ENCODE peak calls at places on chromosomes 13 and 19, in nine cellular contexts. B is colonic mucosa; U is left ventricle myocardium inferior; P is A673; L is GM23338; Y is cardiac muscle cell; H is gastrocnemius medialis; A is CD8-positive, alpha-beta memory T cell; T is A549. N is an unnamed sample.

GRCh38 chr19:40609561-40610395 is 8.6 kb downstream of the LTBP4 start:
- DNase-seq in L (peak; percentile 95), A (peak; percentile 81), B (peak; percentile 98), H (peak; percentile 80), T (peak; percentile 98), Y (peak; percentile 89), U (peak; percentile 90), P (peak; percentile 82), N (peak; percentile 94)

GRCh38 chr19:56314018-56314583 is 538 bp downstream of the ZSCAN5A start:
- DNase-seq in P (peak; percentile 7), B (no peak), A (peak; percentile 3), T (peak; percentile 28), H (peak; percentile 15), U (no peak), L (peak; percentile 63), Y (no peak), N (no peak)

GRCh38 chr19:47523473-47523872 is 8.6 kb upstream of the NAPA start:
- DNase-seq in P (no peak), L (no peak), A (no peak), U (no peak), Y (no peak), T (no peak), H (no peak), B (peak; percentile 57), N (peak; percentile 33)

GRCh38 chr19:50762554-50762953 is 7.7 kb upstream of the GPR32 start:
- DNase-seq in U (no peak), H (no peak), L (no peak), Y (no peak), A (no peak), P (no peak), B (no peak), T (no peak), N (no peak)

GRCh38 chr13:41960700-41961697 is at the start of gene VWA8:
- DNase-seq in T (peak; percentile 55), B (peak; percentile 81), P (peak; percentile 90), L (peak; percentile 94), Y (peak; percentile 82), U (peak; percentile 85), A (peak; percentile 68), H (peak; percentile 82), N (peak; percentile 85)

GRCh38 chr13:83312194-83312593 is 570.1 kb downstream of the SLITRK1 start:
- DNase-seq in A (no peak), L (no peak), Y (no peak), B (no peak), H (no peak), T (no peak), U (no peak), P (no peak), N (no peak)

GRCh38 chr13:44915962-44916361 is 73.3 kb downstream of the NUFIP1 start:
- DNase-seq in H (no peak), P (no peak), L (no peak), A (no peak), B (peak; percentile 15), U (no peak), Y (no peak), T (no peak), N (no peak)

GRCh38 chr13:30142502-30143211 is 164.7 kb downstream of the KATNAL1 start:
- DNase-seq in L (peak; percentile 28), H (peak; percentile 44), U (no peak), T (peak; percentile 22), P (peak; percentile 74), B (no peak), Y (no peak), A (no peak), N (no peak)

GRCh38 chr19:35076657-35077056 is 35.1 kb downstream of the HPN start:
- DNase-seq in U (no peak), T (no peak), B (no peak), P (no peak), A (no peak), L (no peak), Y (no peak), H (no peak), N (no peak)

GRCh38 chr13:61410266-61410665 is 5.4 kb downstream of the PCDH20 start:
- DNase-seq in P (no peak), L (no peak), U (no peak), Y (no peak), A (no peak), B (no peak), H (no peak), T (no peak), N (no peak)

GRCh38 chr13:74290324-74290773 is 156.1 kb upstream of the KLF12 start:
- DNase-seq in H (peak; percentile 29), U (no peak), L (peak; percentile 93), P (peak; percentile 57), A (no peak), Y (peak; percentile 87), B (no peak), T (no peak), N (no peak)

GRCh38 chr19:38033658-38034150 is 126.7 kb downstream of the SIPA1L3 start:
- DNase-seq in Y (no peak), H (no peak), B (no peak), T (no peak), A (no peak), U (no peak), P (no peak), L (peak; percentile 89), N (no peak)

GRCh38 chr13:113879017-113879416 is 15.1 kb upstream of the GAS6 start:
- DNase-seq in U (no peak), A (no peak), H (no peak), Y (no peak), T (no peak), L (no peak), B (no peak), P (no peak), N (no peak)

GRCh38 chr13:65834897-65835296 is 1395.2 kb downstream of the PCDH9 start:
- DNase-seq in A (no peak), L (no peak), T (no peak), B (no peak), Y (no peak), H (no peak), P (no peak), U (no peak), N (no peak)

GRCh38 chr19:38785187-38785699 is 3.8 kb upstream of the LGALS7B start:
- DNase-seq in Y (no peak), T (no peak), P (no peak), A (no peak), H (no peak), B (no peak), L (no peak), U (no peak), N (no peak)

DNA sequence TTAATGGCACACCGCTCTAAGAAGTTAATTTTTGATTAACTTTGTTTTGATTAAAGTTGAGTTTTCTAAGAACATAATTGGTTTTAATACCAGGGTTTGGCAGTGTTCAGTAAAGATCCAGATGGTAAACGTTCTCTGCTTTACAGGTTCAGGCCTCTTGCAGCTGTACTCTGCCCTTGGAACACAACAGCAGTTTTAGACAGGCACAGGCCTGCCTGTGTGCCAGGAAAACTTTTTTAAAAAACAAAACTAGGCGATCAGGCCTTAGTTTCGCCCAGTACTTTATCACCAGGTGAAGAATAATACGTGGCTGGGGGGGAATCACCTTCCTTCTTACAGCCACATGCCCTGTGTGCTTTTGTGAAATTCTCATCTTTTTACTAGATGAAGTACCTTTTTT is 38.0 kb upstream of the TEX29 start:
- DNase-seq in L (no peak), P (no peak), T (no peak), U (no peak), Y (no peak), H (no peak), B (no peak), A (no peak), N (no peak)
- H3K4me3 ChIP-seq in L (no peak overlapping the region), P (no peak overlapping the region), T (no peak overlapping the region), U (no peak overlapping the region), Y (no peak overlapping the region), H (no peak overlapping the region), B (no peak overlapping the region), A (no peak overlapping the region), N (no peak overlapping the region)

GRCh38 chr13:77343841-77344240 is 16.9 kb upstream of the MYCBP2 start:
- DNase-seq in A (no peak), P (no peak), B (no peak), Y (no peak), L (no peak), U (no peak), T (no peak), H (no peak), N (no peak)

GRCh38 chr13:77338961-77339401 is 12.1 kb upstream of the MYCBP2 start:
- DNase-seq in T (no peak), U (no peak), L (no peak), P (no peak), A (no peak), B (no peak), H (no peak), Y (no peak), N (no peak)

GRCh38 chr13:77337159-77337558 is 10.3 kb upstream of the MYCBP2 start:
- DNase-seq in T (no peak), A (no peak), L (no peak), H (no peak), P (no peak), B (no peak), U (no peak), Y (no peak), N (no peak)

GRCh38 chr13:77338329-77338728 is 11.4 kb upstream of the MYCBP2 start:
- DNase-seq in P (no peak), A (no peak), H (no peak), U (no peak), T (no peak), Y (no peak), B (no peak), L (no peak), N (no peak)

GRCh38 chr13:77339408-77339807 is 12.5 kb upstream of the MYCBP2 start:
- DNase-seq in L (no peak), H (no peak), A (no peak), Y (no peak), B (no peak), T (no peak), U (no peak), P (no peak), N (no peak)
- H3K27ac ChIP-seq in L (no peak overlapping the region), H (no peak overlapping the region), A (no peak overlapping the region), Y (no peak overlapping the region), B (no peak overlapping the region), T (no peak overlapping the region), U (no peak overlapping the region), P (no peak overlapping the region), N (no peak overlapping the region)

GRCh38 chr19:45763691-45764294 is 5.3 kb downstream of the SIX5 start:
- DNase-seq in Y (no peak), A (no peak), U (no peak), B (no peak), L (peak; percentile 41), P (no peak), H (no peak), T (no peak), N (peak; percentile 24)
- H3K4me1 ChIP-seq in Y (peaks cover 48% of the 10 kb centered on the region), A (no peaks in the 10 kb centered on the region), U (peaks cover 53% of the 10 kb centered on the region), B (peaks cover 8% of the 10 kb centered on the region), L (peaks cover 31% of the 10 kb centered on the region), P (peaks cover 18% of the 10 kb centered on the region), H (peaks cover 25% of the 10 kb centered on the region), T (peaks cover 13% of the 10 kb centered on the region), N (peaks cover 48% of the 10 kb centered on the region)

GRCh38 chr13:59891053-59891452 is 272.7 kb downstream of the DIAPH3 start:
- DNase-seq in U (no peak), T (no peak), P (no peak), L (no peak), A (no peak), B (no peak), H (no peak), Y (no peak), N (no peak)

GRCh38 chr13:59888408-59888807 is 275.3 kb downstream of the DIAPH3 start:
- DNase-seq in T (no peak), H (no peak), L (no peak), P (no peak), Y (no peak), U (no peak), A (no peak), B (no peak), N (no peak)

GRCh38 chr13:59893261-59893660 is 270.5 kb downstream of the DIAPH3 start:
- DNase-seq in A (no peak), P (no peak), T (no peak), B (no peak), U (no peak), H (no peak), L (no peak), Y (no peak), N (no peak)

GRCh38 chr13:59890064-59890463 is 273.7 kb downstream of the DIAPH3 start:
- DNase-seq in P (peak; percentile 61), A (no peak), L (no peak), Y (no peak), U (no peak), H (no peak), T (no peak), B (no peak), N (no peak)
- H3K4me3 ChIP-seq in P (no peak overlapping the region), A (no peak overlapping the region), L (no peak overlapping the region), Y (no peak overlapping the region), U (no peak overlapping the region), H (no peak overlapping the region), T (no peak overlapping the region), B (no peak overlapping the region), N (no peak overlapping the region)

N was measured in heart right ventricle.